ENCODE peak calls at places on chromosome 20, in eight cellular contexts. U, M, S, Y, H, P, A and F are unnamed samples.
A peak's percentile ranks its signal among the peaks of the same experiment; 100 is the strongest.

GRCh38 chr20:44594730-44595129 is 12.4 kb downstream of the PKIG start:
- DNase-seq in S (no peak), H (no peak), Y (no peak), U (peak; percentile 46), P (no peak), A (no peak), M (no peak), F (peak; percentile 74)

GRCh38 chr20:60008130-60008808 is 50.0 kb downstream of the CDH26 start:
- DNase-seq in Y (no peak), A (no peak), M (no peak), H (no peak), P (no peak), S (no peak), U (no peak), F (no peak)

GRCh38 chr20:46406986-46407670 is 713 bp upstream of the ELMO2 start:
- DNase-seq in Y (peak; percentile 19), P (peak; percentile 70), A (peak; percentile 42), S (peak; percentile 71), U (peak; percentile 66), H (peak; percentile 23), M (peak; percentile 28), F (peak; percentile 70)

GRCh38 chr20:35468671-35469334 is 13.4 kb downstream of the CEP250 start:
- DNase-seq in A (no peak), H (no peak), P (no peak), M (no peak), S (no peak), Y (no peak), U (peak; percentile 74), F (no peak)

GRCh38 chr20:53161073-53161472 is 188.9 kb downstream of the TSHZ2 start:
- DNase-seq in H (no peak), M (no peak), A (no peak), S (no peak), U (no peak), Y (no peak), P (no peak), F (no peak)

GRCh38 chr20:7358670-7359069 is 581.6 kb downstream of the HAO1 start:
- DNase-seq in A (peak; percentile 45), H (no peak), S (no peak), P (no peak), U (no peak), Y (no peak), M (peak; percentile 42), F (no peak)

GRCh38 chr20:44133424-44133823 is 53.6 kb downstream of the JPH2 start:
- DNase-seq in U (no peak), S (no peak), M (no peak), P (no peak), A (no peak), H (peak; percentile 48), Y (no peak), F (no peak)

GRCh38 chr20:40980106-40980827 is 48.4 kb upstream of the TOP1 start:
- DNase-seq in U (no peak), M (no peak), P (no peak), Y (no peak), S (peak; percentile 23), A (no peak), H (no peak), F (no peak)

GRCh38 chr20:276620-277495 is 13.7 kb downstream of the C20orf96 start:
- DNase-seq in Y (no peak), M (no peak), A (no peak), U (no peak), P (no peak), S (no peak), H (no peak), F (no peak)

GRCh38 chr20:51966296-51966971 is 164.1 kb upstream of the SALL4 start:
- DNase-seq in A (peak; percentile 83), P (peak; percentile 75), H (peak; percentile 74), S (peak; percentile 20), U (peak; percentile 95), Y (peak; percentile 81), M (peak; percentile 95), F (peak; percentile 79)

GRCh38 chr20:46990017-46990810 is 95.6 kb downstream of the EYA2 start:
- DNase-seq in P (no peak), Y (no peak), M (no peak), S (no peak), A (peak; percentile 78), U (peak; percentile 62), H (no peak), F (peak; percentile 35)

GRCh38 chr20:3652217-3652616 is 11.0 kb downstream of the GFRA4 start:
- DNase-seq in H (no peak), Y (no peak), A (no peak), M (no peak), P (no peak), S (peak; percentile 86), U (no peak), F (no peak)

GRCh38 chr20:47678536-47678935 is 106.7 kb downstream of the SULF2 start:
- DNase-seq in M (no peak), P (no peak), U (no peak), A (no peak), S (no peak), Y (no peak), H (no peak), F (no peak)

GRCh38 chr20:41072099-41072798 is 43.6 kb downstream of the TOP1 start:
- DNase-seq in S (no peak), M (no peak), H (no peak), U (peak; percentile 90), P (peak; percentile 51), Y (no peak), A (no peak), F (peak; percentile 91)

GRCh38 chr20:32192698-32193097 is 14.8 kb downstream of the PLAGL2 start:
- DNase-seq in Y (no peak), S (no peak), M (no peak), H (no peak), U (no peak), A (no peak), P (no peak), F (no peak)

GRCh38 chr20:21511850-21512633 is 1.8 kb downstream of the NKX2-2 start:
- DNase-seq in U (no peak), P (no peak), S (no peak), H (peak; percentile 49), A (peak; percentile 74), M (peak; percentile 71), Y (no peak), F (no peak)

GRCh38 chr20:35443003-35443402 is 5.0 kb upstream of the GDF5 start:
- DNase-seq in U (no peak), M (no peak), A (no peak), S (no peak), H (peak; percentile 57), Y (no peak), P (no peak), F (peak; percentile 92)

GRCh38 chr20:13212750-13213149 is 8.3 kb upstream of the ISM1 start:
- DNase-seq in A (no peak), H (no peak), U (no peak), P (no peak), S (no peak), M (no peak), Y (no peak), F (peak; percentile 85)

GRCh38 chr20:47708953-47709833 is 76.1 kb downstream of the SULF2 start:
- DNase-seq in P (no peak), Y (no peak), S (no peak), U (no peak), H (peak; percentile 69), A (no peak), M (no peak), F (no peak)

GRCh38 chr20:37649635-37650244 is 44.1 kb upstream of the CTNNBL1 start:
- DNase-seq in H (no peak), Y (no peak), M (no peak), P (no peak), A (peak; percentile 67), S (no peak), U (no peak), F (no peak)

GRCh38 chr20:37649017-37649416 is 44.8 kb upstream of the CTNNBL1 start:
- DNase-seq in U (no peak), A (no peak), H (no peak), P (no peak), S (no peak), M (no peak), Y (no peak), F (peak; percentile 59)

GRCh38 chr20:37650661-37651060 is 43.2 kb upstream of the CTNNBL1 start:
- DNase-seq in H (no peak), P (no peak), Y (no peak), U (no peak), M (no peak), S (no peak), A (peak; percentile 62), F (no peak)

GRCh38 chr20:37647946-37648345 is 45.9 kb upstream of the CTNNBL1 start:
- DNase-seq in M (no peak), A (no peak), P (no peak), Y (no peak), H (no peak), U (no peak), S (no peak), F (no peak)

GRCh38 chr20:37651932-37652331 is 41.9 kb upstream of the CTNNBL1 start:
- DNase-seq in S (peak; percentile 36), P (no peak), U (peak; percentile 58), A (peak; percentile 83), Y (peak; percentile 36), M (peak; percentile 77), H (peak; percentile 68), F (no peak)
- H3K27me3 ChIP-seq in S (no peaks in the 10 kb centered on the region), P (no peaks in the 10 kb centered on the region), U (no peaks in the 10 kb centered on the region), A (no peaks in the 10 kb centered on the region), Y (peaks cover 6% of the 10 kb centered on the region), M (no peaks in the 10 kb centered on the region), H (no peaks in the 10 kb centered on the region), F (peaks cover 9% of the 10 kb centered on the region)

DNA sequence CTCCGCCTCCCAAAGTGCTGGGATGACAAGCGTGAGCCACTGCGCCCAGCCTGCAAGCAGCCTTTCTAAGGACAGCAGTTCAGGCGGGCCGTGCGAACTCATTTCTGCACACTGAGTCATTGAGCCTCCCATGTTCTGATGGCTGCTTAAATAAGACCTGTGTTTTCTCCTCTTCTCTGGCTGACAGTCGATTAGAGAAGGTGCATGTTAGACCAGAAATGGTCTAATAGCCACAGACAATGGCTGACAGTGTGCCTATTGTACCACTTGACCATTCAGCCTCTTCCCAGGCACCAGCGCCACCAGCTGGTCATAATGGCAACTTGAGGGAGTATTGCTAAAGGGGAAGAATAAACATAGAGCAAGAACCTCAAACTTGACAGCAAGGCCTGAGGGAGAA is 6.2 kb downstream of the CST11 start:
- DNase-seq in A (peak; percentile 86), M (peak; percentile 79), P (peak; percentile 40), H (peak; percentile 46), U (peak; percentile 60), Y (peak; percentile 35), S (peak; percentile 29), F (peak; percentile 40)
- TF ChIP-seq EZH2phosphoT487 in A (no peak), M (no peak), P (no peak), H (no peak), U (no peak), Y (no peak), S (no peak), F (no peak)

GRCh38 chr20:63471719-63472158 is 716 bp downstream of the KCNQ2 start:
- DNase-seq in P (no peak), U (no peak), S (no peak), M (no peak), H (no peak), Y (no peak), A (peak; percentile 67), F (no peak)
- H3K79me2 ChIP-seq in P (no peaks in the 10 kb centered on the region), U (no peaks in the 10 kb centered on the region), S (no peaks in the 10 kb centered on the region), M (peaks cover 44% of the 10 kb centered on the region), H (no peaks in the 10 kb centered on the region), Y (peaks cover 53% of the 10 kb centered on the region), A (peaks cover 53% of the 10 kb centered on the region), F (no peaks in the 10 kb centered on the region)

DNA sequence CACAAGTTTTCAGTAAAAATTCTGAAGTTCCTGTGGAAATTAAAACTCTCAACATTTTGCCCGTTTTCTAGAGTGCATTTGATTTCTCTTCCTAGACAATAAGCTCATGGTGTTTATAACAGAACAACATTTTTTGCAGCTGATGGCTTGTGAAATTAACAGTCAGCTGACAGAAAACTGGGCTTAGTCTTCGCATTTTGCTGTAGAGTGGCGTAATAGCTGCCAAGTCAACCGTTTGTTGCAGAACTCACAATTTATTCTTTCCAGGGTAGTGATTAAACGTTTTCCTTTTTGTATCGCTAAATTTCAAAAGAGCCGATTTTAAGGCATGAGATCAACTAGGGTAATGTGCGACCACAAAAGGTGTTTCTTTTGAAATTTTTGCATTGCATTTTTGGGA is 1.4 kb downstream of the SPO11 start:
- DNase-seq in P (no peak), M (no peak), Y (no peak), S (no peak), U (no peak), H (no peak), A (no peak), F (peak; percentile 75)
- H3K27me3 ChIP-seq in P (peaks cover 7% of the 10 kb centered on the region), M (no peaks in the 10 kb centered on the region), Y (peaks cover 19% of the 10 kb centered on the region), S (peaks cover 7% of the 10 kb centered on the region), U (peaks cover 50% of the 10 kb centered on the region), H (no peaks in the 10 kb centered on the region), A (peaks cover 4% of the 10 kb centered on the region), F (peaks cover 40% of the 10 kb centered on the region)